ENCODE peak calls at places on chromosomes 3 and 15, in four cellular contexts. One of them, this sample, is unnamed.

GRCh38 chr15:40338921-40339620 is 1.7 kb downstream of the CCDC9B start:
- DNase-seq in heart left ventricle: peak; percentile 66
- DNase-seq in testis: peak; percentile 88
- DNase-seq in left ventricle myocardium inferior: peak; percentile 47
- DNase-seq in this sample: peak; percentile 47

GRCh38 chr3:67290424-67290823 is 292.3 kb downstream of the KBTBD8 start:
- DNase-seq in heart left ventricle: no peak
- DNase-seq in testis: no peak
- DNase-seq in left ventricle myocardium inferior: no peak
- DNase-seq in this sample: no peak

GRCh38 chr3:110419571-110419970 is 652.0 kb upstream of the NECTIN3 start:
- DNase-seq in heart left ventricle: no peak
- DNase-seq in testis: no peak
- DNase-seq in left ventricle myocardium inferior: no peak
- DNase-seq in this sample: no peak

GRCh38 chr15:39273805-39274411 is 307.0 kb upstream of the THBS1 start:
- DNase-seq in heart left ventricle: no peak
- DNase-seq in testis: peak; percentile 18
- DNase-seq in left ventricle myocardium inferior: no peak
- DNase-seq in this sample: no peak

GRCh38 chr3:64082411-64082810 is 59.1 kb upstream of the PSMD6 start:
- DNase-seq in heart left ventricle: no peak
- DNase-seq in testis: no peak
- DNase-seq in left ventricle myocardium inferior: no peak
- DNase-seq in this sample: no peak

GRCh38 chr3:66395635-66396034 is 105.2 kb downstream of the LRIG1 start:
- DNase-seq in heart left ventricle: no peak
- DNase-seq in testis: no peak
- DNase-seq in left ventricle myocardium inferior: no peak
- DNase-seq in this sample: no peak

GRCh38 chr3:190119734-190120133 is 963 bp downstream of the P3H2 start:
- DNase-seq in heart left ventricle: no peak
- DNase-seq in testis: no peak
- DNase-seq in left ventricle myocardium inferior: no peak
- DNase-seq in this sample: no peak

GRCh38 chr3:67048067-67048715 is 50.1 kb downstream of the KBTBD8 start:
- DNase-seq in heart left ventricle: no peak
- DNase-seq in testis: no peak
- DNase-seq in left ventricle myocardium inferior: no peak
- DNase-seq in this sample: no peak

GRCh38 chr15:48119277-48119676 is 1.5 kb upstream of the SLC24A5 start:
- DNase-seq in heart left ventricle: no peak
- DNase-seq in testis: no peak
- DNase-seq in left ventricle myocardium inferior: no peak
- DNase-seq in this sample: no peak

GRCh38 chr3:73955671-73956070 is 330.9 kb upstream of the PDZRN3 start:
- DNase-seq in heart left ventricle: no peak
- DNase-seq in testis: no peak
- DNase-seq in left ventricle myocardium inferior: no peak
- DNase-seq in this sample: no peak

GRCh38 chr15:86493884-86494283 is 414.2 kb downstream of the AGBL1 start:
- DNase-seq in heart left ventricle: no peak
- DNase-seq in testis: no peak
- DNase-seq in left ventricle myocardium inferior: no peak
- DNase-seq in this sample: no peak

GRCh38 chr3:39990532-39990931 is 181.1 kb downstream of the MYRIP start:
- DNase-seq in heart left ventricle: no peak
- DNase-seq in testis: peak; percentile 74
- DNase-seq in left ventricle myocardium inferior: no peak
- DNase-seq in this sample: no peak

GRCh38 chr3:71444028-71444860 is 139.3 kb downstream of the FOXP1 start:
- DNase-seq in heart left ventricle: peak; percentile 58
- DNase-seq in testis: peak; percentile 43
- DNase-seq in left ventricle myocardium inferior: no peak
- DNase-seq in this sample: peak; percentile 41

GRCh38 chr3:143970773-143971366 is 753 bp upstream of the DIPK2A start:
- DNase-seq in heart left ventricle: peak; percentile 55
- DNase-seq in testis: peak; percentile 70
- DNase-seq in left ventricle myocardium inferior: peak; percentile 35
- DNase-seq in this sample: peak; percentile 81

GRCh38 chr15:60520041-60520824 is 41.3 kb upstream of the ICE2 start:
- DNase-seq in heart left ventricle: no peak
- DNase-seq in testis: no peak
- DNase-seq in left ventricle myocardium inferior: no peak
- DNase-seq in this sample: no peak

GRCh38 chr3:150744041-150745026 is 18.6 kb downstream of the SIAH2 start:
- DNase-seq in heart left ventricle: no peak
- DNase-seq in testis: no peak
- DNase-seq in left ventricle myocardium inferior: no peak
- DNase-seq in this sample: no peak

GRCh38 chr15:85687329-85687728 is 107.4 kb downstream of the KLHL25 start:
- DNase-seq in heart left ventricle: no peak
- DNase-seq in testis: no peak
- DNase-seq in left ventricle myocardium inferior: no peak
- DNase-seq in this sample: no peak

GRCh38 chr15:26261966-26262365 is 398.8 kb upstream of the ATP10A start:
- DNase-seq in heart left ventricle: peak; percentile 49
- DNase-seq in testis: no peak
- DNase-seq in left ventricle myocardium inferior: peak; percentile 72
- DNase-seq in this sample: peak; percentile 86
- H3K4me1 ChIP-seq in heart left ventricle: peaks cover 4% of the 10 kb centered on the region
- H3K4me1 ChIP-seq in testis: no peaks in the 10 kb centered on the region
- H3K4me1 ChIP-seq in left ventricle myocardium inferior: peaks cover 12% of the 10 kb centered on the region
- H3K4me1 ChIP-seq in this sample: no peaks in the 10 kb centered on the region

GRCh38 chr3:26099692-26100091 is 309.8 kb downstream of the OXSM start:
- DNase-seq in heart left ventricle: peak; percentile 30
- DNase-seq in testis: no peak
- DNase-seq in left ventricle myocardium inferior: no peak
- DNase-seq in this sample: no peak
- H3K4me1 ChIP-seq in heart left ventricle: peaks cover 28% of the 10 kb centered on the region
- H3K4me1 ChIP-seq in testis: no peaks in the 10 kb centered on the region
- H3K4me1 ChIP-seq in left ventricle myocardium inferior: peaks cover 51% of the 10 kb centered on the region
- H3K4me1 ChIP-seq in this sample: peaks cover 2% of the 10 kb centered on the region

DNA sequence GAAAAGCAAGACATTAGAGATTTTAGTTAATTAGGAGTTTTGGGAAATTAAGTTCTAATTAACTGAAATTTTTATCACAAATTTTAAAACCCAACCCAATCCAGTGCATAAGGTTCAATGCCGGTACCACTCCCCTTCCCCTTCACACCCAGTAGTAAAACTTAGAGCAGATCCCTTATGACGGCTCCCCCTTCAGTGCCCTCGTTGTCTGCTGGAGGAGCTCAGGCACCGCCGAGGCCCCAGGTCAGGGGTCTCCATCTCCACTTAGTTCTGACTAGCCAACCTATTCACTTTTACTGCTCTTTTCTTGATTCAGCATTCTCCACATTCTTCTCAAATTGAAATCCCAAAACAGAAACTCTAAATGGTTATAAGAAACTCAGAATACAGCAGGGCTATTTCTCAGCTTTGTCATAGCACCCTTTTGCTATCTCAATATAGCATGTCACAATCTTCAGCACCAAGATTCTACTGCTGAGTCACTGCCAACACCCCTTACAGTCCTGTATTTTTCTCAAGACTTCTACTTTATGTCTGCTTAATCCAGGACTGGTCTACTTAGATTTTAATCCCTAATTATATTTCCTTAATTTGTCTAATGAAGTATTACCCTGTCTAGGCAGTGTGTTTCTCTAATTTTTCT is 39.8 kb downstream of the TUBGCP4 start:
- DNase-seq in heart left ventricle: no peak
- DNase-seq in testis: no peak
- DNase-seq in left ventricle myocardium inferior: no peak
- DNase-seq in this sample: no peak
- H3K4me1 ChIP-seq in heart left ventricle: no peaks in the 10 kb centered on the region
- H3K4me1 ChIP-seq in testis: no peaks in the 10 kb centered on the region
- H3K4me1 ChIP-seq in left ventricle myocardium inferior: peaks cover 14% of the 10 kb centered on the region
- H3K4me1 ChIP-seq in this sample: no peaks in the 10 kb centered on the region

GRCh38 chr3:98764692-98765002 is 1.5 kb downstream of the ST3GAL6 start:
- DNase-seq in heart left ventricle: no peak
- DNase-seq in testis: no peak
- DNase-seq in left ventricle myocardium inferior: no peak
- DNase-seq in this sample: no peak
- H3K4me1 ChIP-seq in heart left ventricle: peaks cover 79% of the 10 kb centered on the region
- H3K4me1 ChIP-seq in testis: peaks cover 6% of the 10 kb centered on the region
- H3K4me1 ChIP-seq in left ventricle myocardium inferior: peaks cover 98% of the 10 kb centered on the region
- H3K4me1 ChIP-seq in this sample: peaks cover 10% of the 10 kb centered on the region

GRCh38 chr15:101171954-101172353 is 79.9 kb downstream of the CHSY1 start:
- DNase-seq in heart left ventricle: no peak
- DNase-seq in testis: no peak
- DNase-seq in left ventricle myocardium inferior: no peak
- DNase-seq in this sample: no peak
- H3K4me1 ChIP-seq in heart left ventricle: peaks cover 11% of the 10 kb centered on the region
- H3K4me1 ChIP-seq in testis: peaks cover 24% of the 10 kb centered on the region
- H3K4me1 ChIP-seq in left ventricle myocardium inferior: peaks cover 69% of the 10 kb centered on the region
- H3K4me1 ChIP-seq in this sample: peaks cover 10% of the 10 kb centered on the region